ENCODE peak calls at places on chromosomes 4 and X, in five cellular contexts. One of them, this sample, is unnamed.

GRCh38 chrX:136209016-136209738 is 42.0 kb downstream of the MAP7D3 start:
- DNase-seq in mesenchymal stem cell: peak
- DNase-seq in AG04450: no peak
- DNase-seq in tibial nerve: peak
- DNase-seq in uterus: peak
- DNase-seq in this sample: peak

GRCh38 chr4:94345267-94345666 is 2.6 kb upstream of the HPGDS start:
- DNase-seq in mesenchymal stem cell: no peak
- DNase-seq in tibial nerve: no peak
- DNase-seq in AG04450: no peak
- DNase-seq in uterus: no peak
- DNase-seq in this sample: no peak

GRCh38 chrX:97238632-97239031 is 354.9 kb downstream of the RPA4 start:
- DNase-seq in tibial nerve: no peak
- DNase-seq in mesenchymal stem cell: peak
- DNase-seq in AG04450: peak
- DNase-seq in uterus: no peak
- DNase-seq in this sample: no peak

GRCh38 chr4:186725422-186726149 is 1.9 kb upstream of the FAT1 start:
- DNase-seq in mesenchymal stem cell: peak
- DNase-seq in tibial nerve: peak
- DNase-seq in AG04450: peak
- DNase-seq in uterus: peak
- DNase-seq in this sample: no peak

GRCh38 chr4:163748474-163748873 is 254.0 kb downstream of the TMA16 start:
- DNase-seq in uterus: no peak
- DNase-seq in tibial nerve: no peak
- DNase-seq in AG04450: no peak
- DNase-seq in mesenchymal stem cell: peak
- DNase-seq in this sample: no peak

GRCh38 chrX:155751131-155751530 is 130.0 kb upstream of the VAMP7 start:
- DNase-seq in tibial nerve: no peak
- DNase-seq in mesenchymal stem cell: no peak
- DNase-seq in uterus: no peak
- DNase-seq in AG04450: no peak
- DNase-seq in this sample: no peak

GRCh38 chrX:115949900-115950822 is 220.4 kb upstream of the AGTR2 start:
- DNase-seq in AG04450: no peak
- DNase-seq in uterus: no peak
- DNase-seq in tibial nerve: no peak
- DNase-seq in mesenchymal stem cell: no peak
- DNase-seq in this sample: peak

GRCh38 chrX:47831788-47832187 is 4.9 kb upstream of the ZNF81 start:
- DNase-seq in uterus: peak
- DNase-seq in AG04450: no peak
- DNase-seq in mesenchymal stem cell: peak
- DNase-seq in tibial nerve: peak
- DNase-seq in this sample: peak

GRCh38 chr4:152436384-152436783 is 99.5 kb downstream of the FBXW7 start:
- DNase-seq in tibial nerve: no peak
- DNase-seq in mesenchymal stem cell: no peak
- DNase-seq in AG04450: no peak
- DNase-seq in uterus: no peak
- DNase-seq in this sample: no peak

GRCh38 chr4:65437102-65437501 is 233.2 kb downstream of the EPHA5 start:
- DNase-seq in uterus: no peak
- DNase-seq in tibial nerve: no peak
- DNase-seq in mesenchymal stem cell: no peak
- DNase-seq in AG04450: no peak
- DNase-seq in this sample: no peak

GRCh38 chr4:160825644-160826338 is 1338.0 kb downstream of the FSTL5 start:
- DNase-seq in mesenchymal stem cell: no peak
- DNase-seq in AG04450: no peak
- DNase-seq in tibial nerve: no peak
- DNase-seq in uterus: no peak
- DNase-seq in this sample: no peak

GRCh38 chrX:119223784-119224183 is 12.3 kb upstream of the PGRMC1 start:
- DNase-seq in uterus: no peak
- DNase-seq in tibial nerve: no peak
- DNase-seq in mesenchymal stem cell: no peak
- DNase-seq in AG04450: no peak
- DNase-seq in this sample: no peak

GRCh38 chrX:13428055-13428786 is 108.4 kb upstream of the ATXN3L start:
- DNase-seq in uterus: no peak
- DNase-seq in mesenchymal stem cell: peak
- DNase-seq in AG04450: peak
- DNase-seq in tibial nerve: no peak
- DNase-seq in this sample: no peak

GRCh38 chrX:44474410-44474809 is 68.2 kb downstream of the FUNDC1 start:
- DNase-seq in mesenchymal stem cell: no peak
- DNase-seq in tibial nerve: no peak
- DNase-seq in AG04450: no peak
- DNase-seq in uterus: no peak
- DNase-seq in this sample: no peak

GRCh38 chr4:137678796-137679195 is 146.5 kb upstream of the PCDH18 start:
- DNase-seq in mesenchymal stem cell: peak
- DNase-seq in AG04450: no peak
- DNase-seq in uterus: no peak
- DNase-seq in tibial nerve: no peak
- DNase-seq in this sample: no peak

GRCh38 chrX:65894138-65894537 is 145.7 kb downstream of the VSIG4 start:
- DNase-seq in uterus: no peak
- DNase-seq in mesenchymal stem cell: no peak
- DNase-seq in AG04450: no peak
- DNase-seq in tibial nerve: no peak
- DNase-seq in this sample: no peak

GRCh38 chr4:171956678-171957077 is 143.5 kb downstream of the GALNTL6 start:
- DNase-seq in AG04450: no peak
- DNase-seq in uterus: no peak
- DNase-seq in mesenchymal stem cell: no peak
- DNase-seq in tibial nerve: no peak
- DNase-seq in this sample: no peak

GRCh38 chrX:13741695-13742094 is 7.1 kb downstream of the OFD1 start:
- DNase-seq in mesenchymal stem cell: no peak
- DNase-seq in tibial nerve: no peak
- DNase-seq in AG04450: no peak
- DNase-seq in uterus: no peak
- DNase-seq in this sample: no peak

GRCh38 chr4:21410372-21410771 is 538.2 kb downstream of the KCNIP4 start:
- DNase-seq in AG04450: no peak
- DNase-seq in tibial nerve: no peak
- DNase-seq in uterus: no peak
- DNase-seq in mesenchymal stem cell: no peak
- DNase-seq in this sample: no peak

GRCh38 chrX:9786839-9787635 is 808 bp downstream of the SHROOM2 start:
- DNase-seq in tibial nerve: no peak
- DNase-seq in mesenchymal stem cell: peak
- DNase-seq in AG04450: no peak
- DNase-seq in uterus: no peak
- DNase-seq in this sample: peak

GRCh38 chr4:89357787-89358186 is 50.2 kb upstream of the GPRIN3 start:
- DNase-seq in AG04450: no peak
- DNase-seq in mesenchymal stem cell: peak
- DNase-seq in uterus: no peak
- DNase-seq in tibial nerve: no peak
- DNase-seq in this sample: no peak

GRCh38 chr4:39169426-39169825 is 12.9 kb upstream of the WDR19 start:
- DNase-seq in tibial nerve: no peak
- DNase-seq in mesenchymal stem cell: no peak
- DNase-seq in uterus: no peak
- DNase-seq in AG04450: no peak
- DNase-seq in this sample: no peak

GRCh38 chr4:48047421-48047844 is 30.9 kb downstream of the NIPAL1 start:
- DNase-seq in mesenchymal stem cell: no peak
- DNase-seq in tibial nerve: no peak
- DNase-seq in AG04450: no peak
- DNase-seq in uterus: no peak
- DNase-seq in this sample: no peak

GRCh38 chrX:153983321-153983729 is 10.8 kb downstream of the TMEM187 start:
- DNase-seq in uterus: no peak
- DNase-seq in tibial nerve: no peak
- DNase-seq in mesenchymal stem cell: no peak
- DNase-seq in AG04450: no peak
- DNase-seq in this sample: no peak

GRCh38 chr4:155769092-155769491 is 10.3 kb downstream of the GUCY1B1 start:
- DNase-seq in tibial nerve: no peak
- DNase-seq in uterus: no peak
- DNase-seq in AG04450: peak
- DNase-seq in mesenchymal stem cell: peak
- DNase-seq in this sample: no peak

GRCh38 chr4:113682730-113683129 is 78.8 kb downstream of the CAMK2D start:
- DNase-seq in tibial nerve: no peak
- DNase-seq in AG04450: no peak
- DNase-seq in uterus: no peak
- DNase-seq in mesenchymal stem cell: no peak
- DNase-seq in this sample: no peak

GRCh38 chr4:113686950-113687718 is 74.4 kb downstream of the CAMK2D start:
- DNase-seq in uterus: no peak
- DNase-seq in tibial nerve: no peak
- DNase-seq in AG04450: no peak
- DNase-seq in mesenchymal stem cell: no peak
- DNase-seq in this sample: no peak

GRCh38 chr4:113689394-113689793 is 72.1 kb downstream of the CAMK2D start:
- DNase-seq in tibial nerve: no peak
- DNase-seq in AG04450: no peak
- DNase-seq in mesenchymal stem cell: no peak
- DNase-seq in uterus: no peak
- DNase-seq in this sample: no peak

GRCh38 chr4:113683143-113683542 is 78.4 kb downstream of the CAMK2D start:
- DNase-seq in tibial nerve: no peak
- DNase-seq in mesenchymal stem cell: no peak
- DNase-seq in AG04450: no peak
- DNase-seq in uterus: no peak
- DNase-seq in this sample: no peak

GRCh38 chr4:113684534-113685091 is 76.9 kb downstream of the CAMK2D start:
- DNase-seq in AG04450: no peak
- DNase-seq in mesenchymal stem cell: peak
- DNase-seq in uterus: peak
- DNase-seq in tibial nerve: peak
- DNase-seq in this sample: peak
- H3K27ac ChIP-seq in AG04450: peak
- H3K27ac ChIP-seq in mesenchymal stem cell: peak
- H3K27ac ChIP-seq in uterus: peak
- H3K27ac ChIP-seq in tibial nerve: peak
- H3K27ac ChIP-seq in this sample: no peak

DNA sequence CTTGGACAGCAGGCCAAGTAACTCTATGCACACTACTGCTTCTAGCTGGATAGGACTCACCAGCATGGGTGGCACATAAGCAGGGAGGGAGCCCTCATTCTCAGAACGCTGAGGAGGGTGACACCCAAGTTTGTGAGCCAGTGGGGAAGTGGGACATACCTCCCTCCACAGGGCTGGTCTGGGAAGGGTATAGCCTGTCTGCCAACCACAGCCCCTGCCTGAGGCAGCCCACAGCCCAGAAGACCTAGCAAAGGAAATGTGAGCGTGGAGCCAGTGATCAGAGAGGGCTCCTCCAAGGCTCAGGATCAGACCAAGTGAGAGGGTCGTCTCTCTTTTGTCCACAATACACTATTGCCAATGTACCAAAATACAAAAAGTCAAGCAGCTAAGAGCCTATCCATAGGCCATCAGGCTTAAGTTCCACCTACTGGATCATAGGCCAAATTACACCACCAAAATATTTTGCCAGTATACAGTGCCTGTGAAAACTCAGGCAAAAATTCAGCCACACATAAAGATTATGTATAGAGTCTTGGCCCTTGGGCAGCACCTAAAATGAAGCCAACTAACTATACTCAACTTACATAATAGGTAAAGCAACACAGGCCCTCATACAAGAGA is 1203.1 kb downstream of the PCDH18 start:
- DNase-seq in AG04450: no peak
- DNase-seq in uterus: no peak
- DNase-seq in mesenchymal stem cell: no peak
- DNase-seq in tibial nerve: no peak
- DNase-seq in this sample: no peak
- H3K27ac ChIP-seq in AG04450: no peak
- H3K27ac ChIP-seq in uterus: no peak
- H3K27ac ChIP-seq in mesenchymal stem cell: no peak
- H3K27ac ChIP-seq in tibial nerve: no peak
- H3K27ac ChIP-seq in this sample: no peak

GRCh38 chrX:106898462-106898861 is 4.7 kb downstream of the RIPPLY1 start:
- DNase-seq in AG04450: no peak
- DNase-seq in uterus: no peak
- DNase-seq in mesenchymal stem cell: peak
- DNase-seq in tibial nerve: no peak
- DNase-seq in this sample: peak

GRCh38 chrX:106899841-106900240 is 3.3 kb downstream of the RIPPLY1 start:
- DNase-seq in uterus: no peak
- DNase-seq in tibial nerve: no peak
- DNase-seq in mesenchymal stem cell: no peak
- DNase-seq in AG04450: no peak
- DNase-seq in this sample: no peak

GRCh38 chrX:106899276-106899675 is 3.9 kb downstream of the RIPPLY1 start:
- DNase-seq in uterus: no peak
- DNase-seq in tibial nerve: no peak
- DNase-seq in mesenchymal stem cell: peak
- DNase-seq in AG04450: no peak
- DNase-seq in this sample: no peak

GRCh38 chrX:106894978-106895452 is 8.1 kb downstream of the RIPPLY1 start:
- DNase-seq in uterus: peak
- DNase-seq in mesenchymal stem cell: peak
- DNase-seq in tibial nerve: no peak
- DNase-seq in AG04450: peak
- DNase-seq in this sample: no peak

DNA sequence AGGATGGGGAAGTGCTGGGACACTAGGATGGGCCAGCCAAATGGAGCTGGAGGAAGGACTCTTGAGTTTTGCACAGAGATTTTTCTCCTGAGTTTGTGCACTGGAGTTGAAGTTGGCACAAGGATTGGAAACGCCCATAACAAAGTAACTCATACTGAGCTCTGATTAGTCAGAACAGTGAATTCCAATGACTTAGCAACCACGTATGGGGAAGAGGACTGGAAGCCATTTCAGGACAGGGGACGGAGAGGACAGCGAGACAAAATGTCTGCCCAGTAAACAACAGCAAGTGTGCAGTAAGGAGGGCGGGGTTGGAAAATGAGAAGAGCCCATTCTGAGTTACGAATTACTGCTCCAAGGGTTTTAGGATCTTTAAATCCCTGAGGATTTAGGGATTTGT is 5.9 kb downstream of the RIPPLY1 start:
- DNase-seq in uterus: no peak
- DNase-seq in tibial nerve: no peak
- DNase-seq in mesenchymal stem cell: no peak
- DNase-seq in AG04450: no peak
- DNase-seq in this sample: peak
- H3K27ac ChIP-seq in uterus: no peak
- H3K27ac ChIP-seq in tibial nerve: no peak
- H3K27ac ChIP-seq in mesenchymal stem cell: no peak
- H3K27ac ChIP-seq in AG04450: no peak
- H3K27ac ChIP-seq in this sample: no peak

DNA sequence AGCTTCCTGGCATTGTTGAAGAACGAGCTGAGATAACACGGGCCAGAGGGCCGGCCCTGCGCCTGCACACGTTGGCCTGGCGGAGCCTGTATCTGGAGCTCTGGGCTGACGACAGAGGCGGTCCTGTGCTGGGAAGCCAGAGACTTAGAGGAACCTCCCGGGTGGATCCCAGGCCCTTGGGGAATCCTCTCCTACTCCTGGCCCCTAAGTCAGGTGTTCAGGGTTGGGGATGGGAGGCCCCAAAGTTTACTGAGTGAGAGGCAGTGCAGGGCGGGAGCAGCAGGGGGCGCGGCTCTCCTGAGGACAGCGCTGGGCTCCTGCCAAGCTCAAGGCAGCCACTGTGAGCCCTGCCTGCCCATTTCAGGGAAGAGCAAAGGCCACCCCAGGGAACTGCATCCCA is 2.5 kb upstream of the HTRA3 start:
- DNase-seq in uterus: peak
- DNase-seq in mesenchymal stem cell: peak
- DNase-seq in tibial nerve: peak
- DNase-seq in AG04450: no peak
- DNase-seq in this sample: peak
- H3K27ac ChIP-seq in uterus: peak
- H3K27ac ChIP-seq in mesenchymal stem cell: no peak
- H3K27ac ChIP-seq in tibial nerve: peak
- H3K27ac ChIP-seq in AG04450: no peak
- H3K27ac ChIP-seq in this sample: no peak